ENCODE peak calls at places on chromosomes 2 and 18, in four cellular contexts. Z is upper lobe of left lung, H is HepG2, Y is body of pancreas. O is an unnamed sample.

GRCh38 chr2:200847268-200847667 is 17.2 kb downstream of the CLK1 start:
- ATAC-seq in Z (no peak), Y (no peak), H (no peak), O (no peak)

GRCh38 chr2:173524257-173524951 is 169.7 kb downstream of the CDCA7 start:
- ATAC-seq in H (no peak), Z (peak), Y (no peak), O (peak)

GRCh38 chr2:233469261-233470006 is 97.1 kb downstream of the USP40 start:
- ATAC-seq in Z (no peak), Y (no peak), H (no peak), O (peak)

GRCh38 chr2:190607014-190607597 is 41.8 kb upstream of the NAB1 start:
- ATAC-seq in H (no peak), Y (no peak), Z (no peak), O (no peak)

GRCh38 chr2:73961274-73961673 is 23.4 kb upstream of the TET3 start:
- ATAC-seq in Y (no peak), Z (no peak), H (peak), O (no peak)

GRCh38 chr2:104213758-104214157 is 640.2 kb upstream of the POU3F3 start:
- ATAC-seq in H (no peak), Z (no peak), Y (no peak), O (no peak)

GRCh38 chr2:239929504-239929903 is 95.6 kb downstream of the NDUFA10 start:
- ATAC-seq in Y (no peak), H (no peak), Z (no peak), O (no peak)

GRCh38 chr18:11553098-11553940 is 56.1 kb upstream of the SLC35G4 start:
- ATAC-seq in Y (no peak), Z (peak), H (peak), O (peak)

GRCh38 chr2:168602846-168603406 is 146.9 kb downstream of the CERS6 start:
- ATAC-seq in Z (no peak), H (no peak), Y (no peak), O (no peak)

GRCh38 chr2:8491296-8492048 is 190.4 kb upstream of the ID2 start:
- ATAC-seq in Z (no peak), Y (no peak), H (no peak), O (peak)

GRCh38 chr18:53790817-53791216 is 433.7 kb downstream of the MBD2 start:
- ATAC-seq in H (no peak), Y (no peak), Z (no peak), O (peak)

GRCh38 chr18:24987933-24988840 is 363.8 kb downstream of the ZNF521 start:
- ATAC-seq in Y (no peak), Z (peak), H (no peak), O (peak)

GRCh38 chr2:203543898-203544328 is 8.8 kb upstream of the RAPH1 start:
- ATAC-seq in Y (peak), H (peak), Z (no peak), O (no peak)

GRCh38 chr18:28469946-28470345 is 293.0 kb upstream of the CDH2 start:
- ATAC-seq in H (no peak), Y (no peak), Z (peak), O (no peak)

GRCh38 chr18:6428851-6429395 is 14.2 kb upstream of the L3MBTL4 start:
- ATAC-seq in Z (no peak), Y (no peak), H (no peak), O (no peak)

GRCh38 chr18:37409870-37410269 is 155.7 kb downstream of the CELF4 start:
- ATAC-seq in Y (no peak), Z (no peak), H (no peak), O (no peak)

DNA sequence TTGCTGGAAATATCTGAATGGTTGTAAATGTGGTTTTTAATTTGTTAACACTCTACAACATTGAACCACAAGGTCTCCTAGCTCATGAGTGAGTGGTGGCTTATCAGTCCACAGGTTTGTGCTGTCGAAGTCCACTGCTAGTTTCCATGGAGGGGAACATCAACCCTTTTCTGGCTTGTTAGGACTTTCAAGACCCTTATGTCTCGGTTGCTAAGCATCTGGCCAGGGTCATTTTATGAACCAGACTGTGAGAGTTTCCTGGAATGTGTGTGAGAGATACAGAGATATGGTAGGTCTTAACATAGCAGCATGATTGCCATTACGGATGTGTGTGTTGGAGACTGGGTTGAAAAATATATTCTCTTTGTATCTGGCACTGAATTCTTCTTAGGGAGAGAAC is 36.9 kb downstream of the KCNE4 start:
- ATAC-seq in Y (no peak), H (no peak), Z (no peak), O (no peak)
- TF ChIP-seq CTCF in Y (no peak), H (no peak), Z (no peak), O (no peak)

GRCh38 chr18:13525381-13526029 is 200.9 kb downstream of the FAM210A start:
- ATAC-seq in Y (no peak), Z (no peak), H (no peak), O (no peak)
- TF ChIP-seq POLR2A in Y (no peak), Z (no peak), H (no peak), O (no peak)

DNA sequence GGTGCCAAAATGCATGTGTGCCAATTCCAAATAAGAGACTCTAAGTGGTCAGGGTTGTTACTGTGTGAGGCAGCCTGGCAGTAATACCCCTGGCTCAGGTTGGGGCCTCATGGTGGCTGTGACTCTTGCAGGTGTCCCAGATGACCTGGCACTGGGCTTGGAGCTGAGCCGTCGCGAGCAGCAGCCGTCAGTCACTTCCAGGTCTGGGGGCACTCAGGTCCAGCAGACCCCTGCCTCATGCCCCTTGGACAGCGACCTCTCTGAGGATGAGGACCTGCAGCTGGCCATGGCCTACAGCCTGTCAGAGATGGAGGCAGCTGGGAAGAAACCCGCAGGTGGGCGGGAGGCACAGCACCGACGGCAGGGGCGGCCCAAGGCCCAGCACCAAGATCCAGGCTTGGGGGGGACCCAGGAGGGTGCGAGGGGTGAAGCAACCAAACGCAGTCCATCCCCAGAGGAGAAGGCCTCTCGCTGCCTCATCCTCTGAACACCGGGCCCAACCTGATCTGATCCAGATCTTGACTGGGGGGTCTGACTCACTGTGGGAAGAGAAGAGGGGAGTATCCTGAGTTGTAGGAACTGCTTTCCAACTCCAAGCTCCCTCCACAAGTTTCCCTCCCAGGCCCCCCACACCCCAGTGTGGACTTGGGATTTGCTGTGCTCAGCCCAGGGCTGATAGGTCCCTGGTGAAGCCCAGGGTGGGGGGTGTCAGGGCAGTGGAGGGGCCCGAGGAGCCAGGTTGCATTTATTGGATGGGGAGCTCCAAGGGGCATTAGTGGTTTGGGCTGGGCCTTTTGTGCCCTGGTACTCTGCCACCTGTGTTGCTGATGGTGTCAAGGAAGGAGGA is 5.6 kb downstream of the DNAJB2 start:
- ATAC-seq in Z (no peak), Y (no peak), H (no peak), O (no peak)
- H3K27ac ChIP-seq in Z (no peak), Y (peak), H (no peak), O (no peak)

GRCh38 chr2:238259085-238260020 is 19.5 kb upstream of the HES6 start:
- ATAC-seq in H (peak), Y (no peak), Z (no peak), O (no peak)
- TF ChIP-seq CTCF in H (peak), Y (no peak), Z (no peak), O (no peak)